ENCODE peak calls at places on chromosomes 5 and 9, in five cellular contexts. K, I, P, A and W are unnamed samples. For H3K4me1 and H3K27me3, the result is how much of the 10 kb centered on the place peaks cover.

GRCh38 chr5:95815143-95815729 is 7.3 kb downstream of the GLRX start:
- DNase-seq in I (no peak), A (no peak), K (no peak), P (no peak), W (no peak)

GRCh38 chr5:157269165-157269671 is 3.3 kb downstream of the CYFIP2 start:
- DNase-seq in I (no peak), A (no peak), K (no peak), P (no peak), W (peak)

GRCh38 chr5:154486427-154486866 is 8.4 kb upstream of the HAND1 start:
- DNase-seq in K (no peak), A (no peak), P (no peak), I (no peak), W (no peak)

GRCh38 chr5:175772747-175773533 is 98.4 kb upstream of the CPLX2 start:
- DNase-seq in A (no peak), P (peak), K (no peak), I (no peak), W (no peak)

GRCh38 chr9:92661127-92661526 is 8.8 kb downstream of the IPPK start:
- DNase-seq in P (no peak), I (no peak), K (no peak), A (peak), W (no peak)

GRCh38 chr5:111530298-111530740 is 18.0 kb upstream of the STARD4 start:
- DNase-seq in K (peak), P (no peak), I (peak), A (peak), W (peak)

GRCh38 chr9:129270205-129270604 is 92.1 kb upstream of the IER5L start:
- DNase-seq in I (no peak), A (no peak), P (no peak), K (no peak), W (no peak)

GRCh38 chr5:126369995-126370731 is 53.0 kb upstream of the GRAMD2B start:
- DNase-seq in P (no peak), K (no peak), A (no peak), I (no peak), W (no peak)

GRCh38 chr5:27191786-27192505 is 153.6 kb upstream of the CDH9 start:
- DNase-seq in I (peak), K (no peak), A (no peak), P (no peak), W (peak)

GRCh38 chr5:77630246-77631165 is 8.0 kb downstream of the OTP start:
- DNase-seq in I (no peak), K (peak), P (peak), A (peak), W (no peak)

GRCh38 chr9:111360881-111361280 is 30.9 kb upstream of the OR2K2 start:
- DNase-seq in A (no peak), I (no peak), K (no peak), P (no peak), W (no peak)

GRCh38 chr9:110058304-110058953 is 149.5 kb downstream of the C9orf152 start:
- DNase-seq in P (peak), I (peak), A (no peak), K (peak), W (no peak)

GRCh38 chr9:135857843-135858242 is 49.5 kb downstream of the CAMSAP1 start:
- DNase-seq in K (no peak), A (no peak), I (no peak), P (no peak), W (no peak)

GRCh38 chr5:163459888-163460561 is at the start of gene NUDCD2:
- DNase-seq in I (peak), P (peak), A (peak), K (peak), W (peak)
- TF ChIP-seq CTCF in I (peak), P (peak), A (peak), K (no peak), W (peak)

GRCh38 chr5:122126177-122126701 is 3.1 kb upstream of the ZNF474 start:
- DNase-seq in I (peak), K (no peak), P (no peak), A (no peak), W (peak)
- H3K4me1 ChIP-seq in I (under half), K (under half), P (under half), A (under half), W (under half)

GRCh38 chr9:137493163-137494103 is 34.3 kb upstream of the NSMF start:
- DNase-seq in A (no peak), P (no peak), I (no peak), K (no peak), W (no peak)
- H3K27me3 ChIP-seq in A (under half), P (under half), I (under half), K (under half), W (under half)

GRCh38 chr5:149371296-149371962 is 7.7 kb downstream of the IL17B start:
- DNase-seq in A (peak), I (peak), P (peak), K (peak), W (peak)
- TF ChIP-seq CTCF in A (peak), I (peak), P (peak), K (peak), W (peak)

DNA sequence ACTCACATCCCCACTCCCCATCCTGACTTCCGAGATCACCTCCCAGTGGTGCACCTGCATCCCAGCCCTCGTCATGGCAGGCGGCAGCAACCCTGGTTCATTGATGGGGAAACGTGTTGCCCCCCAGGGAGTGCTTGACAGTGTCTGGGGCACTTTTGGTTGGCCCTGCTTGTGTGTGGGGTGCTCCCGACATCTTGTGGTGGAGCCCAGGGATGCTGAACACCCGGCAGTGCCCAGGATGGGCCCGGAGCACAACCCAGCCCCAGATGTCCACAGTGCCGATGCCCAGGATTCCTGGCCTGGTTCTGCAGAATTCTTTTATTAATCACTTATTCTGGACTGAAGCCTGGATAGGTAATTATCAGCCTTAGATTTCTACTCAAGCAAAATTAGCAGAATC is 3.7 kb downstream of the MRPL36 start:
- DNase-seq in P (no peak), A (no peak), I (no peak), K (no peak), W (no peak)
- H3K4me1 ChIP-seq in P (under half), A (under half), I (under half), K (under half), W (under half)

GRCh38 chr5:65967288-65968066 is 41.1 kb downstream of the ERBIN start:
- DNase-seq in K (no peak), P (no peak), A (peak), I (no peak), W (peak)

GRCh38 chr5:65970481-65971367 is 44.3 kb downstream of the ERBIN start:
- DNase-seq in I (no peak), P (no peak), K (peak), A (peak), W (no peak)

GRCh38 chr5:65969539-65970393 is 43.4 kb downstream of the ERBIN start:
- DNase-seq in P (no peak), A (no peak), K (no peak), I (no peak), W (no peak)

GRCh38 chr5:65971643-65972042 is 45.3 kb downstream of the ERBIN start:
- DNase-seq in P (no peak), K (no peak), A (no peak), I (no peak), W (no peak)
- H3K27me3 ChIP-seq in P (under half), K (under half), A (under half), I (under half), W (under half)

GRCh38 chr9:2824564-2824963 is 19.3 kb downstream of the PUM3 start:
- DNase-seq in P (peak), I (no peak), A (no peak), K (peak), W (no peak)
- TF ChIP-seq CTCF in P (peak), I (peak), A (no peak), K (no peak), W (peak)